ENCODE peak calls at places on chromosomes 16 and 17, in nine cellular contexts. U is gastrocnemius medialis, B is ovary, J is esophagus muscularis mucosa, V is uterus, K is sigmoid colon, I is A549, Z is heart left ventricle, O is thyroid gland. D is an unnamed sample.

GRCh38 chr16:28975158-28975603 is 603 bp downstream of the SPNS1 start:
- DNase-seq in U (no peak), B (no peak), J (no peak), V (no peak), K (no peak), I (no peak), Z (no peak), O (no peak), D (no peak)

GRCh38 chr16:66342294-66342900 is 24.1 kb upstream of the CDH5 start:
- DNase-seq in U (no peak), B (no peak), J (no peak), V (no peak), K (no peak), I (peak), Z (no peak), O (no peak), D (no peak)

GRCh38 chr17:78583091-78583490 is 5.9 kb upstream of the DNAH17 start:
- DNase-seq in U (no peak), B (no peak), J (no peak), V (no peak), K (no peak), I (peak), Z (peak), O (no peak), D (no peak)

GRCh38 chr17:14197582-14197981 is 39.1 kb downstream of the CDRT15 start:
- DNase-seq in U (no peak), B (no peak), J (no peak), V (no peak), K (no peak), I (no peak), Z (no peak), O (no peak), D (no peak)

GRCh38 chr17:38601539-38602351 is 4.0 kb downstream of the SRCIN1 start:
- DNase-seq in U (no peak), B (no peak), J (no peak), V (no peak), K (no peak), I (peak), Z (no peak), O (no peak), D (no peak)

GRCh38 chr16:75070055-75070841 is 46.3 kb downstream of the LDHD start:
- DNase-seq in U (peak), B (peak), J (no peak), V (peak), K (peak), I (peak), Z (peak), O (no peak), D (no peak)

GRCh38 chr17:31580331-31581021 is 189.0 kb downstream of the RAB11FIP4 start:
- DNase-seq in U (peak), B (no peak), J (no peak), V (no peak), K (no peak), I (no peak), Z (peak), O (no peak), D (no peak)

GRCh38 chr17:37039269-37039668 is 90.5 kb downstream of the AATF start:
- DNase-seq in U (no peak), B (no peak), J (peak), V (no peak), K (no peak), I (no peak), Z (no peak), O (no peak), D (no peak)

GRCh38 chr17:82227629-82228277 is 1.1 kb upstream of the SLC16A3 start:
- DNase-seq in U (no peak), B (no peak), J (no peak), V (no peak), K (peak), I (no peak), Z (no peak), O (no peak), D (no peak)

GRCh38 chr16:58801838-58802237 is 67.7 kb upstream of the GOT2 start:
- DNase-seq in U (no peak), B (no peak), J (no peak), V (no peak), K (no peak), I (no peak), Z (no peak), O (no peak), D (no peak)

GRCh38 chr16:46900464-46901235 is 16.5 kb downstream of the GPT2 start:
- DNase-seq in U (no peak), B (no peak), J (no peak), V (no peak), K (no peak), I (no peak), Z (no peak), O (no peak), D (no peak)

DNA sequence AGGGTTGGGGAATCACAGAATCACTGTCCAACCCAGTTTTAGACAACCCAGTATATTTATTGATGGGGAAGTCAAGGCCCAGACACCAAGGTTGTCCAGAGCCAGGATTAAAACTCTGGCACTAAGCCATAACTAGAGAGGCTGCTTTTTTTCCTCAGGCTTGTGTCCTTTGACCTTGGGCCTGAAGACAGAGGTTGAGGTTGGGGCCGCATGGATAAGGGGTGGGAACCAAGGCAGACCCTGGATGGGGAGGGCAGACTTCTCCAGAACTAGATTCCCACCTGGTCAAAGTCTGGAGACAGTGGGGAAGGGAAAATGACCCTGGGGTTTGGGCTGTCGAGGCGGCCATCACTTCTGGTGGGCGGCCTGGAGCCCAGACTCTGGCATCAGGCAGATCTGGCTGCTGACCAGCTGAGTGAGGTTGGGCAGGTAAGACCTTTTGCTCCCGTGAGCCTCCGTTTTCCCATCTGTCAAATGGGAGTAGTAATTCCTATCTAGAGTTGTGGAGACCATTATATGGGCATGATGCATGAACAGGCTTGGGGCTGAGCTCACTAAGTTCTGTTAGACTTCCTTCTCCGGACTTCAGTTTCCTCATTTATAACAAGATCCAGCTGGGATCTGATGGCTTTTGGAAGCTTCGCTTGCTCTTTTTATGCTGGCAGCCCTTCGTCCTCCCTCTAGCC is 17.9 kb downstream of the IGFBP4 start:
- DNase-seq in U (no peak), B (peak), J (no peak), V (peak), K (peak), I (peak), Z (no peak), O (no peak), D (no peak)
- TF ChIP-seq POLR2A in U (no peak), B (no peak), J (no peak), V (no peak), K (no peak), I (no peak), Z (no peak), O (peak), D (no peak)

DNA sequence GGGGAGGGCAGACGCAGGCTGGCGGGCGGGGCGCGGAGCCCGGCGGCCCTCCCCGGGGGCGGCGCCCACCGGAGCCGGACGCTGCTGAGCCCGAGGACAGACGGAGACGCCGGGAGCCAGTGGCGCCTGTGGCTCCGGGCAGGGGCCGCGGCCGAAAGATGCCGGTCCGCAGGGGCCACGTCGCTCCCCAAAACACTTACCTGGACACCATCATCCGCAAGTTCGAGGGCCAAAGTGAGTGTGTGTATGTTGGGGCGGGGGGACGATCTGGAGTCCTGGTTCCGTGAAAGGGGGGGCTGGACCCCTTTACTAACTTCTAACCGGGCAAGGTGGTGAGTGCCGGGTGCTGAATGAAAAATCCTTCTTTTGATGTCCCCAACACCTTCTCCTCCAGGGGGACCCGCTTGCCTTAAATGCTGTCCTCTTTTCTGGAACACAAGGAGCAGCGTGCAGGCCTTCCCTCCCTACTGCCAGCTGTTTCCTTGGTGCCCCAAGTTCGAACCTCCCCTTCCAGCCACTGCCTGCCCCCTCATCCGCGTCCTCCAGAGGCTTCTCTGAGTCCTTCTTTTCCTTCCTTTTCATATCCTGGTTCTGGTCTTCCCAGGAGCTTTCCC is at the start of gene KCNH6:
- DNase-seq in U (no peak), B (no peak), J (no peak), V (no peak), K (no peak), I (no peak), Z (no peak), O (no peak), D (no peak)
- H3K27ac ChIP-seq in U (no peak), B (no peak), J (no peak), V (no peak), K (no peak), I (no peak), Z (no peak), O (no peak), D (no peak)

GRCh38 chr16:88805340-88805715 is 1.7 kb downstream of the CDT1 start:
- DNase-seq in U (no peak), B (no peak), J (no peak), V (no peak), K (no peak), I (no peak), Z (no peak), O (no peak), D (no peak)
- H3K4me3 ChIP-seq in U (no peak), B (no peak), J (no peak), V (no peak), K (no peak), I (peak), Z (peak), O (no peak), D (no peak)

GRCh38 chr16:84247341-84247740 is 7.5 kb upstream of the KCNG4 start:
- DNase-seq in U (no peak), B (no peak), J (no peak), V (no peak), K (no peak), I (no peak), Z (no peak), O (no peak), D (no peak)

GRCh38 chr16:84244728-84245127 is 4.9 kb upstream of the KCNG4 start:
- DNase-seq in U (no peak), B (no peak), J (no peak), V (no peak), K (no peak), I (no peak), Z (no peak), O (no peak), D (no peak)

GRCh38 chr16:84247844-84248243 is 8.0 kb upstream of the KCNG4 start:
- DNase-seq in U (no peak), B (no peak), J (no peak), V (no peak), K (no peak), I (no peak), Z (no peak), O (no peak), D (no peak)

GRCh38 chr16:84245933-84246678 is 6.3 kb upstream of the KCNG4 start:
- DNase-seq in U (no peak), B (no peak), J (no peak), V (no peak), K (no peak), I (no peak), Z (no peak), O (no peak), D (no peak)

DNA sequence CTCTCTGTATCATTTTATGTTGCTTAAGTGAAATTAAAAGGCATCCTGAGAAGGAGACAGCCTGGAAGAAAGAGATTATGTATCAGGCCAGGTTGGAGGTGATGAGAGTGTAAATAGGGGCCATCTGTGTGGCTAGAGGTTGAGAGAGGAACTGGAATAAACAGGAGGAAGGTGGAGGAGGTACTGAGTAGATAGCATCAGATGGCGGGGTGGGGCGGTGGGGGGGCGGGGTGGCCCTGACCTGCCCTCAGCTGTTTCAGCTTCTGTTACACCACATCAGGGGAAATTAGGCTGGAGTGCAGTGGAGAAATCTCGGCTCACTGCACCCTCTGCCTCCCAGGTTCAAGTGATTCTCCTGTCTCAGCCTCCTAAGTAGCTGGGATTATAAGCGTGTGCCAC is 6.9 kb upstream of the KCNG4 start:
- DNase-seq in U (no peak), B (no peak), J (no peak), V (no peak), K (no peak), I (no peak), Z (no peak), O (no peak), D (no peak)
- TF ChIP-seq POLR2A in U (no peak), B (no peak), J (no peak), V (no peak), K (no peak), I (no peak), Z (no peak), O (no peak), D (no peak)

DNA sequence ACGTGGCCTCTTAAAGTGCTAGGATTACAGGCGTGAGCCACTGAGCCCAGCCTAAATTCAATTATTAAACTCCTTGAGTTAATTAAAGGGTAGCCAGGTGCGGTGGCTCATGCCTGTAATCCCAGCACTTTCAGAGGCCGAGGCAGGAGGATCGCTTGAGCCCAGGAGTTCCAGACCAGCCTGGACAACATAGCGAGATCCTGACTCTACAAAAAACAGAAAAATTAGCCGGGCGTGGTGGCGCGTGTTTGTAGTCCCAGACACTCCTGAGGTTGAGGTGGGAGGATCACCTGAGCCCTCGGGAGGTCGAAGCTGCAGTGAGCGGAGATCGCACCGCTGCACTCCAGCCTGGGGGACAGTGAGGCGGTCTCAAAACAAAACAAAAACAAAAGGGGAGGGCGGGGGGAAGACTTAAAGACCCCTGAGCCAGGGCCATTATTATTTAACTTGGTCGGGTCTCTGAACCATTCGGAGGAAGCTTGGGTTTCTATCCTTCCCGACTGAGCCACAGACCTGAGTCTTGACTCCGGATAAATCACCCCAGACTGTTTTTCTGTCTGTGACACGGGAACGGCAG is 19.5 kb downstream of the BCL7C start:
- DNase-seq in U (no peak), B (no peak), J (no peak), V (no peak), K (peak), I (no peak), Z (no peak), O (no peak), D (no peak)
- H3K27ac ChIP-seq in U (peak), B (peak), J (peak), V (peak), K (peak), I (peak), Z (peak), O (peak), D (peak)

GRCh38 chr16:87552772-87553171 is 49.5 kb upstream of the JPH3 start:
- DNase-seq in U (no peak), B (no peak), J (no peak), V (no peak), K (no peak), I (no peak), Z (no peak), O (no peak), D (no peak)
- H3K4me3 ChIP-seq in U (no peak), B (no peak), J (no peak), V (no peak), K (no peak), I (no peak), Z (no peak), O (no peak), D (no peak)

DNA sequence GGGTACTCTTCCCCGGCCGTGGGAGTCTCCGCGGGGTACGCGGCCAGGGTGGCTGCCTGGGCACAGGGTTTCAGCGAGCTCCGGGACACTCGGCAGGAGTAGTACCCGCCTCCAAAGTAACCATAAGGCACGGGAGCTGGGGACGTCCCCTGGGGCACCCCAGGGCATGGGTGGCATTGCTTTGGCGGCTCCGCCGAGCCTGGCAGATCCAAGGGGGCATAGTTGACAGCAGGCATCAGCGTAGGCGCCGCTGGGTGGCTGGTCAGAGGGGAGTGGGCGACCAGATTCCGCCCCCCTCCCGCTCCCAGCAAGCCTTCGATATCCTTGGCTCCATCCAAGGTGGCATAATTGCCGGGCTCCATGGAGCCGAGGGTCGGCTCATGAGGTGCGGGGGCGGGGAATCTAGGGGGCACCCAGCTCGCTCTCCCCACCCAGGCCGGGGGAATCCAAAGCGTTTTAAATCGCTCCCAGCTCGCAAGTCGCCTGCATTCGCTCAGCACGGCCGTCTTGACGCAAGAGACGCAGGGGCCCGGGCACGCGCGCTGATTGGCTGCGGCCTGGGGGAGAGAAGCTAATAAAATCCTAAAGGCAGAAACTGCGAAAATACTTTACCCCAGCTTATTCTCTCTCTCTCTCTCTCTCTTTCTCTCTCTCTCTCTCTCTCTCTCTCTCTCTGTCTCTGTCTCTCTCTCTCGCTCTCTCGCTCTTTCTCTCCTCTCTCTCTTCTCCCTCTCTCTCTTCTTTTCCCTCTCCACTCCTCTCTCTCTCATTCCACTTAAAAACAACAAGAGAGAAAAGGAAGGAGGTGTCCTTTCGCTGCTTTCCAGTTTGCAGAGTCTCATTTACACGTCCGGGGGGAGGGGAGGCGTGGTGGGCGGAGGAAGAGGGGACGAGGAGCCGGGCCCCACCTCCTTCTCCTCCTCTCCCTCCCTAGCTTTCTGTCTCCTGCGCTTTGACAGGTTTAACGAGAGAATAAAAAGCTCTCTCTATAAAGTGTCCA is at the start of gene HOXB13:
- DNase-seq in U (no peak), B (no peak), J (no peak), V (no peak), K (peak), I (peak), Z (no peak), O (no peak), D (no peak)
- TF ChIP-seq POLR2A in U (no peak), B (no peak), J (no peak), V (no peak), K (peak), I (peak), Z (no peak), O (no peak), D (no peak)

GRCh38 chr16:24132048-24132796 is 123.9 kb upstream of the CACNG3 start:
- DNase-seq in U (no peak), B (no peak), J (no peak), V (no peak), K (no peak), I (no peak), Z (no peak), O (no peak), D (no peak)
- H3K27ac ChIP-seq in U (no peak), B (no peak), J (no peak), V (no peak), K (no peak), I (no peak), Z (no peak), O (no peak), D (no peak)